ENCODE peak calls at places on chromosomes 11 and 22, in eight cellular contexts. D is aorta; Y is tibial artery; U is small intestine; T is mammary epithelial cell; W is CD8-positive, alpha-beta T cell; H is psoas muscle; J is neuronal stem cell. E is an unnamed sample.

GRCh38 chr22:35437038-35437437 is 37.1 kb downstream of the MCM5 start:
- DNase-seq in J (no peak), U (no peak), Y (no peak), D (no peak), H (no peak), W (no peak), T (no peak), E (no peak)

GRCh38 chr22:42056757-42057511 is 13.7 kb downstream of the NAGA start:
- DNase-seq in D (no peak), U (no peak), Y (no peak), H (no peak), W (no peak), T (no peak), J (no peak), E (no peak)

GRCh38 chr11:33828604-33829429 is 54.5 kb upstream of the FBXO3 start:
- DNase-seq in D (no peak), Y (no peak), J (peak; percentile 2), U (no peak), W (no peak), H (no peak), T (no peak), E (no peak)

GRCh38 chr22:32333141-32333768 is 24.4 kb upstream of the RFPL3 start:
- DNase-seq in D (peak; percentile 53), H (no peak), T (no peak), Y (peak; percentile 51), W (no peak), U (no peak), J (no peak), E (peak; percentile 31)

GRCh38 chr11:77155082-77155475 is 27.0 kb downstream of the MYO7A start:
- DNase-seq in W (no peak), H (no peak), D (no peak), T (no peak), Y (no peak), J (no peak), U (no peak), E (no peak)

GRCh38 chr11:75815345-75815983 is 454 bp downstream of the UVRAG start:
- DNase-seq in T (no peak), J (no peak), W (peak; percentile 43), D (no peak), Y (no peak), U (no peak), H (peak; percentile 68), E (no peak)

GRCh38 chr22:19129871-19130270 is 1.2 kb upstream of the TSSK2 start:
- DNase-seq in J (no peak), W (no peak), U (no peak), D (no peak), Y (no peak), H (no peak), T (peak; percentile 74), E (no peak)

GRCh38 chr11:115087791-115088190 is 409.5 kb downstream of the NXPE2 start:
- DNase-seq in Y (no peak), T (no peak), W (no peak), H (no peak), U (no peak), D (no peak), J (no peak), E (no peak)

GRCh38 chr11:72580648-72580950 is 93.6 kb downstream of the PDE2A start:
- DNase-seq in D (peak; percentile 50), Y (peak; percentile 51), T (no peak), W (no peak), J (no peak), U (no peak), H (peak; percentile 32), E (no peak)

GRCh38 chr22:50063589-50064393 is 5.7 kb upstream of the TTLL8 start:
- DNase-seq in H (no peak), T (no peak), J (no peak), Y (no peak), D (no peak), U (no peak), W (no peak), E (no peak)

GRCh38 chr11:9061807-9062206 is 29.6 kb downstream of the SCUBE2 start:
- DNase-seq in J (no peak), D (no peak), U (no peak), Y (no peak), W (no peak), H (no peak), T (no peak), E (no peak)

GRCh38 chr11:106996691-106997090 is 21.6 kb downstream of the GUCY1A2 start:
- DNase-seq in J (no peak), W (no peak), Y (no peak), D (no peak), H (no peak), T (no peak), U (no peak), E (no peak)

GRCh38 chr11:75073459-75074190 is 23.1 kb downstream of the OR2AT4 start:
- DNase-seq in U (no peak), H (no peak), T (no peak), D (no peak), W (no peak), Y (no peak), J (no peak), E (no peak)

GRCh38 chr11:45217991-45218390 is 68.2 kb downstream of the SYT13 start:
- DNase-seq in W (no peak), U (no peak), J (no peak), T (peak; percentile 1), D (no peak), Y (no peak), H (no peak), E (no peak)

GRCh38 chr11:119029340-119030028 is 1.2 kb downstream of the SLC37A4 start:
- DNase-seq in J (no peak), Y (no peak), U (peak; percentile 97), W (no peak), D (peak; percentile 45), H (peak; percentile 65), T (no peak), E (no peak)

GRCh38 chr11:122737951-122738693 is 82.6 kb downstream of the UBASH3B start:
- DNase-seq in J (peak; percentile 36), U (no peak), H (no peak), Y (no peak), W (no peak), D (no peak), T (no peak), E (no peak)

GRCh38 chr22:17096095-17096494 is 11.3 kb downstream of the IL17RA start:
- DNase-seq in Y (peak; percentile 17), U (no peak), J (no peak), D (peak; percentile 5), H (no peak), W (no peak), T (no peak), E (no peak)

GRCh38 chr11:98143661-98144060 is 877.1 kb upstream of the CNTN5 start:
- DNase-seq in J (no peak), U (no peak), H (no peak), W (no peak), T (no peak), D (no peak), Y (no peak), E (no peak)

GRCh38 chr11:126339866-126340434 is 15.5 kb upstream of the ST3GAL4 start:
- DNase-seq in D (peak; percentile 49), H (peak; percentile 91), T (no peak), Y (no peak), J (no peak), W (no peak), U (no peak), E (no peak)

GRCh38 chr11:85423331-85423730 is 203.8 kb downstream of the DLG2 start:
- DNase-seq in T (no peak), D (no peak), Y (no peak), U (no peak), J (no peak), W (no peak), H (no peak), E (no peak)
- H3K9me3 ChIP-seq in T (no peaks in the 10 kb centered on the region), D (peaks cover 4% of the 10 kb centered on the region), Y (peaks cover 38% of the 10 kb centered on the region), U (peaks cover 1% of the 10 kb centered on the region), J (no peaks in the 10 kb centered on the region), W (peaks cover 4% of the 10 kb centered on the region), H (peaks cover 2% of the 10 kb centered on the region), E (no peaks in the 10 kb centered on the region)

GRCh38 chr11:3604169-3604568 is 37.6 kb downstream of the ART5 start:
- DNase-seq in H (no peak), J (no peak), U (no peak), Y (no peak), D (no peak), W (no peak), T (no peak), E (no peak)

GRCh38 chr11:3605721-3606324 is 36.0 kb downstream of the ART5 start:
- DNase-seq in W (no peak), U (peak; percentile 94), Y (no peak), T (no peak), J (no peak), H (no peak), D (peak; percentile 28), E (peak; percentile 30)

GRCh38 chr11:3609416-3610265 is 32.2 kb downstream of the ART5 start:
- DNase-seq in Y (no peak), D (no peak), J (peak; percentile 54), T (peak; percentile 23), H (no peak), U (peak; percentile 59), W (no peak), E (peak; percentile 38)

DNA sequence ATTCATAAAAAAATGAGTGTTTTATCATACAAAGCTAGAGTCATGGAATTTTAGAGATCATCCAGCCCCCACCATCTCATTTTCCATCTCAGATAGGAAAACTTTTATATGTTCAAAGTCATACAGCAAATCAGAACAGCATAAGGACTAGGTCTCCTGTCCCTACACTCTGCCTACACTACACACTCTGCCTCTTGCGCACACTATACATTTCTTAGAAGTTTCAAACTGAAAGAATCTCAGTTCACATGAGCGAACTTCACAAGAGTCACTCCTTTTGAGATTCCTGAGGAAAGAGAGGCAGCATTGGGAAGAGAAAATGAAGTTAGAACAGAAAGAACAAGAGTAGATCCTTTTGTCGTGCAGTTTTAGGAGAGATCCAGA is 36.5 kb downstream of the ART5 start:
- DNase-seq in D (no peak), Y (no peak), J (no peak), H (no peak), T (no peak), U (peak; percentile 5), W (no peak), E (no peak)
- H3K27ac ChIP-seq in D (no peak overlapping the region), Y (no peak overlapping the region), J (no peak overlapping the region), H (no peak overlapping the region), T (no peak overlapping the region), U (peak overlapping the region; percentile 82), W (no peak overlapping the region), E (no peak overlapping the region)

GRCh38 chr11:12800032-12800671 is 125.9 kb downstream of the TEAD1 start:
- DNase-seq in U (peak; percentile 90), Y (no peak), H (no peak), T (peak; percentile 87), W (no peak), D (no peak), J (no peak), E (no peak)
- H3K4me1 ChIP-seq in U (peaks cover 28% of the 10 kb centered on the region), Y (peaks cover 28% of the 10 kb centered on the region), H (peaks cover 68% of the 10 kb centered on the region), T (peaks cover 65% of the 10 kb centered on the region), W (no peaks in the 10 kb centered on the region), D (peaks cover 1% of the 10 kb centered on the region), J (peaks cover 31% of the 10 kb centered on the region), E (peaks cover 70% of the 10 kb centered on the region)

DNA sequence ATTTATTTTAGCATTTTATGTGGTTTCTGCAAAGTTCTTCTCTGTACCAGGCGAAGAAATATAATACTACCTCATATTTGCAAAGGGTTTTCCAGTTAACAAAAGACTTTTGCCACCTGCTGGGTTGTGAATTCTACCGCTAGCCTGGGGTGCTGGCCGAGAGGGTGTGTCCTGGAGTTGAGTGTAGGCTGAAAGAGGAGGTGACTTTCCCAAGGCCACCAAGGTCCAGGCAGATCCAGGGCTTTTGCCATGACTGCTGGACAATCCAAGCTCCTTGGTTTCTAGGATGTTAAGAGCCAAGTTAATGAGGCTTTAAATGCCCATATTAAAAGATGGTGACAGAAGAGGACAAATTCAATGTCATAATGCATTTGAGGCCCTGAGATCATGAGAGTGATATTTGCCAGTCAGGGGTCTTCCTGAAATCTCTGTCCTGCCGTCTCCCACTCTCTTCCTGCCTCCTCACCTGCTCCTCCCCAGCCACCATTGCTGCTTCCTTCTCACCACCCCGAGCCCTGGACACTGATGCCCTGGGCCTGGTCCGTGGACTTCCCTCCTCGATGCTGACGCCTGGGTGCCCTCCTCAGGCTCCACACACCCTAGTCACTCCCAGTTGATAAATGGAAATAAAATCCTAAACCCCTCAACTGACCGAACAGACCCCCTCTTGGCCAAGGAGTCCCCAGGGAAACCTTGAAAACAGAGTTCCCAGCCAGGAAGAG is 825.6 kb downstream of the TBC1D22A start:
- DNase-seq in J (no peak), H (peak; percentile 6), W (no peak), D (peak; percentile 14), Y (peak; percentile 35), T (no peak), U (no peak), E (no peak)
- H3K9me3 ChIP-seq in J (no peaks in the 10 kb centered on the region), H (peaks cover 3% of the 10 kb centered on the region), W (no peaks in the 10 kb centered on the region), D (no peaks in the 10 kb centered on the region), Y (no peaks in the 10 kb centered on the region), T (peaks cover 31% of the 10 kb centered on the region), U (no peaks in the 10 kb centered on the region), E (no peaks in the 10 kb centered on the region)

E was measured in SJSA1.